ENCODE peak calls at places on chromosomes 1 and 21, in four cellular contexts. One of them, this sample, is unnamed.

GRCh38 chr1:152109231-152109997 is 5.8 kb downstream of the TCHH start:
- DNase-seq in EL: peak; percentile 34
- DNase-seq in RKO: no peak
- DNase-seq in activated CD4-positive, CD25-positive, alpha-beta regulatory T cell treated with anti-CD3 and anti-CD28 coated beads, Interleukin-2, amount 50 U/mL, for 16 hours: no peak
- DNase-seq in this sample: peak; percentile 30

GRCh38 chr1:67230539-67230938 is 64.3 kb downstream of the IL23R start:
- DNase-seq in RKO: no peak
- DNase-seq in EL: no peak
- DNase-seq in activated CD4-positive, CD25-positive, alpha-beta regulatory T cell treated with anti-CD3 and anti-CD28 coated beads, Interleukin-2, amount 50 U/mL, for 16 hours: no peak
- DNase-seq in this sample: no peak

GRCh38 chr1:8482844-8483436 is 165.0 kb downstream of the SLC45A1 start:
- DNase-seq in activated CD4-positive, CD25-positive, alpha-beta regulatory T cell treated with anti-CD3 and anti-CD28 coated beads, Interleukin-2, amount 50 U/mL, for 16 hours: no peak
- DNase-seq in RKO: no peak
- DNase-seq in EL: peak; percentile 20
- DNase-seq in this sample: no peak

GRCh38 chr1:145982010-145982723 is 14.2 kb downstream of the TXNIP start:
- DNase-seq in RKO: no peak
- DNase-seq in activated CD4-positive, CD25-positive, alpha-beta regulatory T cell treated with anti-CD3 and anti-CD28 coated beads, Interleukin-2, amount 50 U/mL, for 16 hours: no peak
- DNase-seq in EL: no peak
- DNase-seq in this sample: no peak

GRCh38 chr1:21200767-21201166 is 24.1 kb upstream of the EIF4G3 start:
- DNase-seq in EL: peak; percentile 52
- DNase-seq in activated CD4-positive, CD25-positive, alpha-beta regulatory T cell treated with anti-CD3 and anti-CD28 coated beads, Interleukin-2, amount 50 U/mL, for 16 hours: no peak
- DNase-seq in RKO: peak; percentile 16
- DNase-seq in this sample: no peak

GRCh38 chr1:76121850-76122249 is 47.3 kb downstream of the ST6GALNAC3 start:
- DNase-seq in EL: no peak
- DNase-seq in activated CD4-positive, CD25-positive, alpha-beta regulatory T cell treated with anti-CD3 and anti-CD28 coated beads, Interleukin-2, amount 50 U/mL, for 16 hours: no peak
- DNase-seq in RKO: no peak
- DNase-seq in this sample: no peak

GRCh38 chr21:8990326-8991087 is 1530.9 kb upstream of the TPTE start:
- DNase-seq in EL: no peak
- DNase-seq in activated CD4-positive, CD25-positive, alpha-beta regulatory T cell treated with anti-CD3 and anti-CD28 coated beads, Interleukin-2, amount 50 U/mL, for 16 hours: no peak
- DNase-seq in RKO: no peak
- DNase-seq in this sample: peak; percentile 91

GRCh38 chr1:169466259-169467230 is 19.2 kb downstream of the SLC19A2 start:
- DNase-seq in activated CD4-positive, CD25-positive, alpha-beta regulatory T cell treated with anti-CD3 and anti-CD28 coated beads, Interleukin-2, amount 50 U/mL, for 16 hours: no peak
- DNase-seq in EL: peak; percentile 36
- DNase-seq in RKO: peak; percentile 37
- DNase-seq in this sample: no peak

GRCh38 chr1:155226910-155227260 is 18.4 kb downstream of the MTX1 start:
- DNase-seq in RKO: peak; percentile 80
- DNase-seq in EL: peak; percentile 55
- DNase-seq in activated CD4-positive, CD25-positive, alpha-beta regulatory T cell treated with anti-CD3 and anti-CD28 coated beads, Interleukin-2, amount 50 U/mL, for 16 hours: no peak
- DNase-seq in this sample: no peak

This sample was measured in T47D.